ENCODE peak calls at places on chromosome 22, in nine cellular contexts. One of them, this sample, is unnamed.

GRCh38 chr22:45009881-45010531 is at the start of gene PHF21B:
- DNase-seq in mesenchymal stem cell: peak; percentile 38
- DNase-seq in activated T-helper 1 cell treated with anti-CD3 and anti-CD28 coated beads, Interleukin-12 subunit alpha, Interleukin-12 subunit beta, Interleukin-2, Interleukin-4 antibody, amounts not matched to agents 30 ng/mL and 10 ng/mL and 1 ng/mL, durations not matched to agents 14 hours and 24 hours and 36 hours: peak; percentile 0
- DNase-seq in left ventricle myocardium superior: peak; percentile 72
- DNase-seq in 8988T: peak; percentile 95
- DNase-seq in GM04503: no peak
- DNase-seq in stimulated activated naive CD8-positive, alpha-beta T cell treated with anti-CD3 and anti-CD28 coated beads, Interleukin-15, amount 100 ng/mL, for 72 hours: peak; percentile 59
- DNase-seq in astrocyte of the hippocampus: peak; percentile 89
- DNase-seq in activated T-cell treated with anti-CD3 and anti-CD28 coated beads for 1 hour: no peak
- DNase-seq in this sample: no peak

GRCh38 chr22:29450222-29450621 is 11.8 kb downstream of the RFPL1 start:
- DNase-seq in mesenchymal stem cell: no peak
- DNase-seq in activated T-helper 1 cell treated with anti-CD3 and anti-CD28 coated beads, Interleukin-12 subunit alpha, Interleukin-12 subunit beta, Interleukin-2, Interleukin-4 antibody, amounts not matched to agents 30 ng/mL and 10 ng/mL and 1 ng/mL, durations not matched to agents 14 hours and 24 hours and 36 hours: no peak
- DNase-seq in left ventricle myocardium superior: no peak
- DNase-seq in 8988T: no peak
- DNase-seq in GM04503: no peak
- DNase-seq in stimulated activated naive CD8-positive, alpha-beta T cell treated with anti-CD3 and anti-CD28 coated beads, Interleukin-15, amount 100 ng/mL, for 72 hours: no peak
- DNase-seq in astrocyte of the hippocampus: no peak
- DNase-seq in activated T-cell treated with anti-CD3 and anti-CD28 coated beads for 1 hour: no peak
- DNase-seq in this sample: no peak

GRCh38 chr22:38108561-38109319 is 1.7 kb downstream of the BAIAP2L2 start:
- DNase-seq in mesenchymal stem cell: no peak
- DNase-seq in activated T-helper 1 cell treated with anti-CD3 and anti-CD28 coated beads, Interleukin-12 subunit alpha, Interleukin-12 subunit beta, Interleukin-2, Interleukin-4 antibody, amounts not matched to agents 30 ng/mL and 10 ng/mL and 1 ng/mL, durations not matched to agents 14 hours and 24 hours and 36 hours: no peak
- DNase-seq in left ventricle myocardium superior: no peak
- DNase-seq in 8988T: no peak
- DNase-seq in GM04503: no peak
- DNase-seq in stimulated activated naive CD8-positive, alpha-beta T cell treated with anti-CD3 and anti-CD28 coated beads, Interleukin-15, amount 100 ng/mL, for 72 hours: no peak
- DNase-seq in astrocyte of the hippocampus: no peak
- DNase-seq in activated T-cell treated with anti-CD3 and anti-CD28 coated beads for 1 hour: no peak
- DNase-seq in this sample: no peak

GRCh38 chr22:39625554-39626537 is 55.3 kb downstream of the CACNA1I start:
- DNase-seq in mesenchymal stem cell: no peak
- DNase-seq in activated T-helper 1 cell treated with anti-CD3 and anti-CD28 coated beads, Interleukin-12 subunit alpha, Interleukin-12 subunit beta, Interleukin-2, Interleukin-4 antibody, amounts not matched to agents 30 ng/mL and 10 ng/mL and 1 ng/mL, durations not matched to agents 14 hours and 24 hours and 36 hours: no peak
- DNase-seq in left ventricle myocardium superior: no peak
- DNase-seq in 8988T: no peak
- DNase-seq in GM04503: no peak
- DNase-seq in stimulated activated naive CD8-positive, alpha-beta T cell treated with anti-CD3 and anti-CD28 coated beads, Interleukin-15, amount 100 ng/mL, for 72 hours: no peak
- DNase-seq in astrocyte of the hippocampus: no peak
- DNase-seq in activated T-cell treated with anti-CD3 and anti-CD28 coated beads for 1 hour: no peak
- DNase-seq in this sample: no peak

GRCh38 chr22:24066872-24067271 is 55.8 kb downstream of the CABIN1 start:
- DNase-seq in mesenchymal stem cell: no peak
- DNase-seq in activated T-helper 1 cell treated with anti-CD3 and anti-CD28 coated beads, Interleukin-12 subunit alpha, Interleukin-12 subunit beta, Interleukin-2, Interleukin-4 antibody, amounts not matched to agents 30 ng/mL and 10 ng/mL and 1 ng/mL, durations not matched to agents 14 hours and 24 hours and 36 hours: no peak
- DNase-seq in left ventricle myocardium superior: no peak
- DNase-seq in 8988T: no peak
- DNase-seq in GM04503: no peak
- DNase-seq in stimulated activated naive CD8-positive, alpha-beta T cell treated with anti-CD3 and anti-CD28 coated beads, Interleukin-15, amount 100 ng/mL, for 72 hours: no peak
- DNase-seq in astrocyte of the hippocampus: no peak
- DNase-seq in activated T-cell treated with anti-CD3 and anti-CD28 coated beads for 1 hour: no peak
- DNase-seq in this sample: no peak

GRCh38 chr22:24025475-24025874 is 14.4 kb downstream of the CABIN1 start:
- DNase-seq in mesenchymal stem cell: no peak
- DNase-seq in activated T-helper 1 cell treated with anti-CD3 and anti-CD28 coated beads, Interleukin-12 subunit alpha, Interleukin-12 subunit beta, Interleukin-2, Interleukin-4 antibody, amounts not matched to agents 30 ng/mL and 10 ng/mL and 1 ng/mL, durations not matched to agents 14 hours and 24 hours and 36 hours: no peak
- DNase-seq in left ventricle myocardium superior: no peak
- DNase-seq in 8988T: no peak
- DNase-seq in GM04503: no peak
- DNase-seq in stimulated activated naive CD8-positive, alpha-beta T cell treated with anti-CD3 and anti-CD28 coated beads, Interleukin-15, amount 100 ng/mL, for 72 hours: no peak
- DNase-seq in astrocyte of the hippocampus: no peak
- DNase-seq in activated T-cell treated with anti-CD3 and anti-CD28 coated beads for 1 hour: no peak
- DNase-seq in this sample: no peak

GRCh38 chr22:48248901-48249455 is 1486.5 kb downstream of the TBC1D22A start:
- DNase-seq in mesenchymal stem cell: no peak
- DNase-seq in activated T-helper 1 cell treated with anti-CD3 and anti-CD28 coated beads, Interleukin-12 subunit alpha, Interleukin-12 subunit beta, Interleukin-2, Interleukin-4 antibody, amounts not matched to agents 30 ng/mL and 10 ng/mL and 1 ng/mL, durations not matched to agents 14 hours and 24 hours and 36 hours: no peak
- DNase-seq in left ventricle myocardium superior: no peak
- DNase-seq in 8988T: no peak
- DNase-seq in GM04503: no peak
- DNase-seq in stimulated activated naive CD8-positive, alpha-beta T cell treated with anti-CD3 and anti-CD28 coated beads, Interleukin-15, amount 100 ng/mL, for 72 hours: no peak
- DNase-seq in astrocyte of the hippocampus: no peak
- DNase-seq in activated T-cell treated with anti-CD3 and anti-CD28 coated beads for 1 hour: no peak
- DNase-seq in this sample: no peak

GRCh38 chr22:50403701-50404101 is 60.6 kb downstream of the PPP6R2 start:
- DNase-seq in mesenchymal stem cell: no peak
- DNase-seq in activated T-helper 1 cell treated with anti-CD3 and anti-CD28 coated beads, Interleukin-12 subunit alpha, Interleukin-12 subunit beta, Interleukin-2, Interleukin-4 antibody, amounts not matched to agents 30 ng/mL and 10 ng/mL and 1 ng/mL, durations not matched to agents 14 hours and 24 hours and 36 hours: no peak
- DNase-seq in left ventricle myocardium superior: peak; percentile 78
- DNase-seq in 8988T: no peak
- DNase-seq in GM04503: no peak
- DNase-seq in stimulated activated naive CD8-positive, alpha-beta T cell treated with anti-CD3 and anti-CD28 coated beads, Interleukin-15, amount 100 ng/mL, for 72 hours: no peak
- DNase-seq in astrocyte of the hippocampus: no peak
- DNase-seq in activated T-cell treated with anti-CD3 and anti-CD28 coated beads for 1 hour: no peak
- DNase-seq in this sample: no peak

GRCh38 chr22:23088199-23088604 is 17.9 kb downstream of the GNAZ start:
- DNase-seq in mesenchymal stem cell: no peak
- DNase-seq in activated T-helper 1 cell treated with anti-CD3 and anti-CD28 coated beads, Interleukin-12 subunit alpha, Interleukin-12 subunit beta, Interleukin-2, Interleukin-4 antibody, amounts not matched to agents 30 ng/mL and 10 ng/mL and 1 ng/mL, durations not matched to agents 14 hours and 24 hours and 36 hours: no peak
- DNase-seq in left ventricle myocardium superior: no peak
- DNase-seq in 8988T: no peak
- DNase-seq in GM04503: no peak
- DNase-seq in stimulated activated naive CD8-positive, alpha-beta T cell treated with anti-CD3 and anti-CD28 coated beads, Interleukin-15, amount 100 ng/mL, for 72 hours: no peak
- DNase-seq in astrocyte of the hippocampus: peak; percentile 41
- DNase-seq in activated T-cell treated with anti-CD3 and anti-CD28 coated beads for 1 hour: no peak
- DNase-seq in this sample: no peak

GRCh38 chr22:28799125-28799833 is 1.1 kb downstream of the XBP1 start:
- DNase-seq in mesenchymal stem cell: peak; percentile 99
- DNase-seq in activated T-helper 1 cell treated with anti-CD3 and anti-CD28 coated beads, Interleukin-12 subunit alpha, Interleukin-12 subunit beta, Interleukin-2, Interleukin-4 antibody, amounts not matched to agents 30 ng/mL and 10 ng/mL and 1 ng/mL, durations not matched to agents 14 hours and 24 hours and 36 hours: no peak
- DNase-seq in left ventricle myocardium superior: no peak
- DNase-seq in 8988T: peak; percentile 34
- DNase-seq in GM04503: peak; percentile 81
- DNase-seq in stimulated activated naive CD8-positive, alpha-beta T cell treated with anti-CD3 and anti-CD28 coated beads, Interleukin-15, amount 100 ng/mL, for 72 hours: peak; percentile 72
- DNase-seq in astrocyte of the hippocampus: peak; percentile 76
- DNase-seq in activated T-cell treated with anti-CD3 and anti-CD28 coated beads for 1 hour: no peak
- DNase-seq in this sample: peak; percentile 88

GRCh38 chr22:49083607-49084006 is 744.1 kb downstream of the BRD1 start:
- DNase-seq in mesenchymal stem cell: no peak
- DNase-seq in activated T-helper 1 cell treated with anti-CD3 and anti-CD28 coated beads, Interleukin-12 subunit alpha, Interleukin-12 subunit beta, Interleukin-2, Interleukin-4 antibody, amounts not matched to agents 30 ng/mL and 10 ng/mL and 1 ng/mL, durations not matched to agents 14 hours and 24 hours and 36 hours: no peak
- DNase-seq in left ventricle myocardium superior: no peak
- DNase-seq in 8988T: no peak
- DNase-seq in GM04503: no peak
- DNase-seq in stimulated activated naive CD8-positive, alpha-beta T cell treated with anti-CD3 and anti-CD28 coated beads, Interleukin-15, amount 100 ng/mL, for 72 hours: no peak
- DNase-seq in astrocyte of the hippocampus: no peak
- DNase-seq in activated T-cell treated with anti-CD3 and anti-CD28 coated beads for 1 hour: no peak
- DNase-seq in this sample: no peak

GRCh38 chr22:46635756-46636155 is 15.6 kb downstream of the GRAMD4 start:
- DNase-seq in mesenchymal stem cell: no peak
- DNase-seq in activated T-helper 1 cell treated with anti-CD3 and anti-CD28 coated beads, Interleukin-12 subunit alpha, Interleukin-12 subunit beta, Interleukin-2, Interleukin-4 antibody, amounts not matched to agents 30 ng/mL and 10 ng/mL and 1 ng/mL, durations not matched to agents 14 hours and 24 hours and 36 hours: no peak
- DNase-seq in left ventricle myocardium superior: peak; percentile 37
- DNase-seq in 8988T: no peak
- DNase-seq in GM04503: no peak
- DNase-seq in stimulated activated naive CD8-positive, alpha-beta T cell treated with anti-CD3 and anti-CD28 coated beads, Interleukin-15, amount 100 ng/mL, for 72 hours: no peak
- DNase-seq in astrocyte of the hippocampus: no peak
- DNase-seq in activated T-cell treated with anti-CD3 and anti-CD28 coated beads for 1 hour: no peak
- DNase-seq in this sample: no peak

GRCh38 chr22:21567456-21568206 is at the start of gene UBE2L3:
- DNase-seq in mesenchymal stem cell: peak; percentile 88
- DNase-seq in activated T-helper 1 cell treated with anti-CD3 and anti-CD28 coated beads, Interleukin-12 subunit alpha, Interleukin-12 subunit beta, Interleukin-2, Interleukin-4 antibody, amounts not matched to agents 30 ng/mL and 10 ng/mL and 1 ng/mL, durations not matched to agents 14 hours and 24 hours and 36 hours: peak; percentile 80
- DNase-seq in left ventricle myocardium superior: peak; percentile 91
- DNase-seq in 8988T: peak; percentile 73
- DNase-seq in GM04503: no peak
- DNase-seq in stimulated activated naive CD8-positive, alpha-beta T cell treated with anti-CD3 and anti-CD28 coated beads, Interleukin-15, amount 100 ng/mL, for 72 hours: peak; percentile 88
- DNase-seq in astrocyte of the hippocampus: peak; percentile 92
- DNase-seq in activated T-cell treated with anti-CD3 and anti-CD28 coated beads for 1 hour: peak; percentile 78
- DNase-seq in this sample: peak; percentile 19

GRCh38 chr22:38467904-38468760 is at the start of gene KDELR3:
- DNase-seq in mesenchymal stem cell: peak; percentile 71
- DNase-seq in activated T-helper 1 cell treated with anti-CD3 and anti-CD28 coated beads, Interleukin-12 subunit alpha, Interleukin-12 subunit beta, Interleukin-2, Interleukin-4 antibody, amounts not matched to agents 30 ng/mL and 10 ng/mL and 1 ng/mL, durations not matched to agents 14 hours and 24 hours and 36 hours: peak; percentile 39
- DNase-seq in left ventricle myocardium superior: peak; percentile 84
- DNase-seq in 8988T: peak; percentile 79
- DNase-seq in GM04503: no peak
- DNase-seq in stimulated activated naive CD8-positive, alpha-beta T cell treated with anti-CD3 and anti-CD28 coated beads, Interleukin-15, amount 100 ng/mL, for 72 hours: peak; percentile 66
- DNase-seq in astrocyte of the hippocampus: peak; percentile 85
- DNase-seq in activated T-cell treated with anti-CD3 and anti-CD28 coated beads for 1 hour: peak; percentile 27
- DNase-seq in this sample: no peak

GRCh38 chr22:50252081-50253045 is 1.3 kb upstream of the HDAC10 start:
- DNase-seq in mesenchymal stem cell: peak; percentile 75
- DNase-seq in activated T-helper 1 cell treated with anti-CD3 and anti-CD28 coated beads, Interleukin-12 subunit alpha, Interleukin-12 subunit beta, Interleukin-2, Interleukin-4 antibody, amounts not matched to agents 30 ng/mL and 10 ng/mL and 1 ng/mL, durations not matched to agents 14 hours and 24 hours and 36 hours: peak; percentile 54
- DNase-seq in left ventricle myocardium superior: peak; percentile 86
- DNase-seq in 8988T: peak; percentile 73
- DNase-seq in GM04503: no peak
- DNase-seq in stimulated activated naive CD8-positive, alpha-beta T cell treated with anti-CD3 and anti-CD28 coated beads, Interleukin-15, amount 100 ng/mL, for 72 hours: peak; percentile 81
- DNase-seq in astrocyte of the hippocampus: peak; percentile 84
- DNase-seq in activated T-cell treated with anti-CD3 and anti-CD28 coated beads for 1 hour: peak; percentile 64
- DNase-seq in this sample: no peak

GRCh38 chr22:47626428-47627390 is 864.3 kb downstream of the TBC1D22A start:
- DNase-seq in mesenchymal stem cell: no peak
- DNase-seq in activated T-helper 1 cell treated with anti-CD3 and anti-CD28 coated beads, Interleukin-12 subunit alpha, Interleukin-12 subunit beta, Interleukin-2, Interleukin-4 antibody, amounts not matched to agents 30 ng/mL and 10 ng/mL and 1 ng/mL, durations not matched to agents 14 hours and 24 hours and 36 hours: no peak
- DNase-seq in left ventricle myocardium superior: no peak
- DNase-seq in 8988T: no peak
- DNase-seq in GM04503: no peak
- DNase-seq in stimulated activated naive CD8-positive, alpha-beta T cell treated with anti-CD3 and anti-CD28 coated beads, Interleukin-15, amount 100 ng/mL, for 72 hours: no peak
- DNase-seq in astrocyte of the hippocampus: no peak
- DNase-seq in activated T-cell treated with anti-CD3 and anti-CD28 coated beads for 1 hour: no peak
- DNase-seq in this sample: no peak

GRCh38 chr22:43825651-43826050 is 13.5 kb upstream of the EFCAB6 start:
- DNase-seq in mesenchymal stem cell: no peak
- DNase-seq in activated T-helper 1 cell treated with anti-CD3 and anti-CD28 coated beads, Interleukin-12 subunit alpha, Interleukin-12 subunit beta, Interleukin-2, Interleukin-4 antibody, amounts not matched to agents 30 ng/mL and 10 ng/mL and 1 ng/mL, durations not matched to agents 14 hours and 24 hours and 36 hours: no peak
- DNase-seq in left ventricle myocardium superior: no peak
- DNase-seq in 8988T: no peak
- DNase-seq in GM04503: no peak
- DNase-seq in stimulated activated naive CD8-positive, alpha-beta T cell treated with anti-CD3 and anti-CD28 coated beads, Interleukin-15, amount 100 ng/mL, for 72 hours: no peak
- DNase-seq in astrocyte of the hippocampus: no peak
- DNase-seq in activated T-cell treated with anti-CD3 and anti-CD28 coated beads for 1 hour: no peak
- DNase-seq in this sample: no peak

GRCh38 chr22:26367402-26368245 is 61.4 kb upstream of the ASPHD2 start:
- DNase-seq in mesenchymal stem cell: peak; percentile 52
- DNase-seq in activated T-helper 1 cell treated with anti-CD3 and anti-CD28 coated beads, Interleukin-12 subunit alpha, Interleukin-12 subunit beta, Interleukin-2, Interleukin-4 antibody, amounts not matched to agents 30 ng/mL and 10 ng/mL and 1 ng/mL, durations not matched to agents 14 hours and 24 hours and 36 hours: peak; percentile 47
- DNase-seq in left ventricle myocardium superior: peak; percentile 36
- DNase-seq in 8988T: no peak
- DNase-seq in GM04503: no peak
- DNase-seq in stimulated activated naive CD8-positive, alpha-beta T cell treated with anti-CD3 and anti-CD28 coated beads, Interleukin-15, amount 100 ng/mL, for 72 hours: peak; percentile 63
- DNase-seq in astrocyte of the hippocampus: peak; percentile 73
- DNase-seq in activated T-cell treated with anti-CD3 and anti-CD28 coated beads for 1 hour: peak; percentile 55
- DNase-seq in this sample: no peak

GRCh38 chr22:32531955-32532818 is 57.6 kb downstream of the FBXO7 start:
- DNase-seq in mesenchymal stem cell: peak; percentile 60
- DNase-seq in activated T-helper 1 cell treated with anti-CD3 and anti-CD28 coated beads, Interleukin-12 subunit alpha, Interleukin-12 subunit beta, Interleukin-2, Interleukin-4 antibody, amounts not matched to agents 30 ng/mL and 10 ng/mL and 1 ng/mL, durations not matched to agents 14 hours and 24 hours and 36 hours: no peak
- DNase-seq in left ventricle myocardium superior: peak; percentile 93
- DNase-seq in 8988T: no peak
- DNase-seq in GM04503: peak; percentile 87
- DNase-seq in stimulated activated naive CD8-positive, alpha-beta T cell treated with anti-CD3 and anti-CD28 coated beads, Interleukin-15, amount 100 ng/mL, for 72 hours: no peak
- DNase-seq in astrocyte of the hippocampus: peak; percentile 58
- DNase-seq in activated T-cell treated with anti-CD3 and anti-CD28 coated beads for 1 hour: no peak
- DNase-seq in this sample: no peak

GRCh38 chr22:49764151-49764581 is 63.5 kb downstream of the BRD1 start:
- DNase-seq in mesenchymal stem cell: no peak
- DNase-seq in activated T-helper 1 cell treated with anti-CD3 and anti-CD28 coated beads, Interleukin-12 subunit alpha, Interleukin-12 subunit beta, Interleukin-2, Interleukin-4 antibody, amounts not matched to agents 30 ng/mL and 10 ng/mL and 1 ng/mL, durations not matched to agents 14 hours and 24 hours and 36 hours: no peak
- DNase-seq in left ventricle myocardium superior: peak; percentile 25
- DNase-seq in 8988T: peak; percentile 7
- DNase-seq in GM04503: no peak
- DNase-seq in stimulated activated naive CD8-positive, alpha-beta T cell treated with anti-CD3 and anti-CD28 coated beads, Interleukin-15, amount 100 ng/mL, for 72 hours: no peak
- DNase-seq in astrocyte of the hippocampus: no peak
- DNase-seq in activated T-cell treated with anti-CD3 and anti-CD28 coated beads for 1 hour: no peak
- DNase-seq in this sample: no peak

GRCh38 chr22:37616205-37617083 is 7.8 kb downstream of the GGA1 start:
- DNase-seq in mesenchymal stem cell: no peak
- DNase-seq in activated T-helper 1 cell treated with anti-CD3 and anti-CD28 coated beads, Interleukin-12 subunit alpha, Interleukin-12 subunit beta, Interleukin-2, Interleukin-4 antibody, amounts not matched to agents 30 ng/mL and 10 ng/mL and 1 ng/mL, durations not matched to agents 14 hours and 24 hours and 36 hours: no peak
- DNase-seq in left ventricle myocardium superior: no peak
- DNase-seq in 8988T: peak; percentile 8
- DNase-seq in GM04503: no peak
- DNase-seq in stimulated activated naive CD8-positive, alpha-beta T cell treated with anti-CD3 and anti-CD28 coated beads, Interleukin-15, amount 100 ng/mL, for 72 hours: no peak
- DNase-seq in astrocyte of the hippocampus: no peak
- DNase-seq in activated T-cell treated with anti-CD3 and anti-CD28 coated beads for 1 hour: no peak
- DNase-seq in this sample: no peak

GRCh38 chr22:19970479-19971275 is 29.1 kb upstream of the TXNRD2 start:
- DNase-seq in mesenchymal stem cell: peak; percentile 59
- DNase-seq in activated T-helper 1 cell treated with anti-CD3 and anti-CD28 coated beads, Interleukin-12 subunit alpha, Interleukin-12 subunit beta, Interleukin-2, Interleukin-4 antibody, amounts not matched to agents 30 ng/mL and 10 ng/mL and 1 ng/mL, durations not matched to agents 14 hours and 24 hours and 36 hours: peak; percentile 69
- DNase-seq in left ventricle myocardium superior: peak; percentile 85
- DNase-seq in 8988T: peak; percentile 85
- DNase-seq in GM04503: no peak
- DNase-seq in stimulated activated naive CD8-positive, alpha-beta T cell treated with anti-CD3 and anti-CD28 coated beads, Interleukin-15, amount 100 ng/mL, for 72 hours: peak; percentile 77
- DNase-seq in astrocyte of the hippocampus: peak; percentile 78
- DNase-seq in activated T-cell treated with anti-CD3 and anti-CD28 coated beads for 1 hour: peak; percentile 78
- DNase-seq in this sample: no peak

GRCh38 chr22:31829505-31829904 is 75.7 kb downstream of the DEPDC5 start:
- DNase-seq in mesenchymal stem cell: peak; percentile 94
- DNase-seq in activated T-helper 1 cell treated with anti-CD3 and anti-CD28 coated beads, Interleukin-12 subunit alpha, Interleukin-12 subunit beta, Interleukin-2, Interleukin-4 antibody, amounts not matched to agents 30 ng/mL and 10 ng/mL and 1 ng/mL, durations not matched to agents 14 hours and 24 hours and 36 hours: peak; percentile 7
- DNase-seq in left ventricle myocardium superior: no peak
- DNase-seq in 8988T: peak; percentile 21
- DNase-seq in GM04503: peak; percentile 86
- DNase-seq in stimulated activated naive CD8-positive, alpha-beta T cell treated with anti-CD3 and anti-CD28 coated beads, Interleukin-15, amount 100 ng/mL, for 72 hours: peak; percentile 66
- DNase-seq in astrocyte of the hippocampus: peak; percentile 87
- DNase-seq in activated T-cell treated with anti-CD3 and anti-CD28 coated beads for 1 hour: no peak
- DNase-seq in this sample: peak; percentile 94

GRCh38 chr22:27420186-27420816 is 381.3 kb downstream of the MN1 start:
- DNase-seq in mesenchymal stem cell: no peak
- DNase-seq in activated T-helper 1 cell treated with anti-CD3 and anti-CD28 coated beads, Interleukin-12 subunit alpha, Interleukin-12 subunit beta, Interleukin-2, Interleukin-4 antibody, amounts not matched to agents 30 ng/mL and 10 ng/mL and 1 ng/mL, durations not matched to agents 14 hours and 24 hours and 36 hours: no peak
- DNase-seq in left ventricle myocardium superior: no peak
- DNase-seq in 8988T: no peak
- DNase-seq in GM04503: no peak
- DNase-seq in stimulated activated naive CD8-positive, alpha-beta T cell treated with anti-CD3 and anti-CD28 coated beads, Interleukin-15, amount 100 ng/mL, for 72 hours: no peak
- DNase-seq in astrocyte of the hippocampus: no peak
- DNase-seq in activated T-cell treated with anti-CD3 and anti-CD28 coated beads for 1 hour: no peak
- DNase-seq in this sample: no peak